ENCODE peak calls at places on chromosomes 5 and 9, in ten cellular contexts. Z, T, X, C, B, U, L, W, G and J are unnamed samples.

GRCh38 chr9:98997580-98997979 is 53.9 kb downstream of the COL15A1 start:
- DNase-seq in G (peak; percentile 58), B (no peak), L (peak; percentile 53), X (no peak), C (no peak), Z (no peak), W (no peak), T (no peak), U (no peak), J (no peak)

GRCh38 chr9:75181748-75182147 is 93.4 kb downstream of the OSTF1 start:
- DNase-seq in U (no peak), B (no peak), L (no peak), C (no peak), G (peak; percentile 27), X (peak; percentile 33), T (no peak), W (no peak), Z (no peak), J (no peak)

GRCh38 chr5:28766565-28767158 is 1728.3 kb upstream of the CDH9 start:
- DNase-seq in U (no peak), X (peak; percentile 67), B (no peak), L (no peak), T (no peak), W (no peak), G (peak; percentile 67), Z (no peak), C (no peak), J (no peak)

GRCh38 chr9:113807173-113808061 is 68.7 kb upstream of the ZNF618 start:
- DNase-seq in X (peak; percentile 62), L (peak; percentile 24), G (peak; percentile 75), C (peak; percentile 30), T (peak; percentile 56), B (no peak), W (no peak), U (no peak), Z (peak; percentile 31), J (no peak)

GRCh38 chr5:152072076-152072475 is 147.4 kb upstream of the GLRA1 start:
- DNase-seq in X (no peak), T (no peak), U (no peak), W (no peak), Z (no peak), B (no peak), C (no peak), L (peak; percentile 15), G (peak; percentile 83), J (no peak)

GRCh38 chr5:152499816-152500575 is 94.9 kb upstream of the NMUR2 start:
- DNase-seq in C (no peak), W (no peak), Z (no peak), T (no peak), L (no peak), U (no peak), G (no peak), B (no peak), X (no peak), J (no peak)

GRCh38 chr5:53991942-53992341 is 318.4 kb downstream of the ARL15 start:
- DNase-seq in G (peak; percentile 58), X (peak; percentile 28), L (no peak), U (no peak), T (no peak), Z (no peak), B (no peak), C (no peak), W (no peak), J (no peak)

GRCh38 chr9:71783120-71783523 is 14.8 kb upstream of the CEMIP2 start:
- DNase-seq in W (peak; percentile 95), G (no peak), Z (no peak), U (peak; percentile 70), T (peak; percentile 18), B (no peak), X (peak; percentile 49), L (no peak), C (no peak), J (peak; percentile 89)

GRCh38 chr5:107157811-107158210 is 512.9 kb downstream of the EFNA5 start:
- DNase-seq in L (no peak), U (no peak), B (peak; percentile 33), X (no peak), W (no peak), G (no peak), T (no peak), C (no peak), Z (no peak), J (no peak)

GRCh38 chr5:8340261-8340660 is 471.3 kb downstream of the MTRR start:
- DNase-seq in L (no peak), G (peak; percentile 10), T (no peak), B (peak; percentile 37), X (no peak), C (no peak), U (no peak), W (no peak), Z (no peak), J (no peak)

GRCh38 chr9:113964740-113965095 is 88.6 kb downstream of the ZNF618 start:
- DNase-seq in C (no peak), T (no peak), X (no peak), U (no peak), L (no peak), B (no peak), G (peak; percentile 46), Z (no peak), W (no peak), J (no peak)

GRCh38 chr5:95646569-95647330 is at the start of gene RFESD:
- DNase-seq in T (peak; percentile 98), L (peak; percentile 98), U (peak; percentile 100), Z (peak; percentile 99), B (peak; percentile 100), W (peak; percentile 93), X (peak; percentile 99), G (peak; percentile 98), C (peak; percentile 100), J (peak; percentile 100)
- TF ChIP-seq CTCF in T (no peak), L (no peak), U (no peak), Z (no peak), B (no peak), W (peak; percentile 22), X (no peak), G (no peak), C (no peak), J (peak; percentile 21)

GRCh38 chr9:2260401-2261306 is 245.5 kb downstream of the SMARCA2 start:
- DNase-seq in Z (no peak), B (no peak), W (no peak), G (peak; percentile 53), U (no peak), L (no peak), X (peak; percentile 24), C (no peak), T (no peak), J (no peak)

GRCh38 chr9:2262809-2263510 is 247.8 kb downstream of the SMARCA2 start:
- DNase-seq in B (no peak), T (no peak), L (no peak), C (no peak), U (no peak), Z (no peak), G (no peak), W (no peak), X (no peak), J (no peak)

GRCh38 chr9:2263665-2264064 is 248.5 kb downstream of the SMARCA2 start:
- DNase-seq in B (no peak), U (no peak), X (no peak), L (no peak), Z (no peak), T (no peak), G (no peak), C (no peak), W (no peak), J (no peak)

GRCh38 chr9:2262371-2262770 is 247.2 kb downstream of the SMARCA2 start:
- DNase-seq in W (no peak), X (no peak), L (no peak), G (no peak), Z (no peak), U (no peak), C (no peak), T (no peak), B (no peak), J (no peak)

GRCh38 chr9:2261421-2262103 is 246.4 kb downstream of the SMARCA2 start:
- DNase-seq in L (no peak), C (no peak), G (no peak), W (no peak), T (no peak), Z (no peak), B (no peak), U (no peak), X (no peak), J (no peak)
- H3K4me3 ChIP-seq in L (no peak overlapping the region), C (no peak overlapping the region), G (no peak overlapping the region), W (no peak overlapping the region), T (no peak overlapping the region), Z (no peak overlapping the region), B (no peak overlapping the region), U (no peak overlapping the region), X (no peak overlapping the region), J (no peak overlapping the region)

GRCh38 chr5:172864747-172865146 is 30.7 kb downstream of the ERGIC1 start:
- DNase-seq in W (no peak), C (no peak), Z (no peak), B (no peak), G (no peak), X (no peak), T (peak; percentile 46), U (no peak), L (no peak), J (no peak)
- H3K4me1 ChIP-seq in W (peaks cover 17% of the 10 kb centered on the region), C (peaks cover 87% of the 10 kb centered on the region), Z (peaks cover 24% of the 10 kb centered on the region), B (peaks cover 77% of the 10 kb centered on the region), G (peaks cover 3% of the 10 kb centered on the region), X (peaks cover 98% of the 10 kb centered on the region), T (peaks cover 40% of the 10 kb centered on the region), U (peaks cover 12% of the 10 kb centered on the region), L (peaks cover 69% of the 10 kb centered on the region), J (peaks cover 16% of the 10 kb centered on the region)

GRCh38 chr5:138789771-138790242 is 36.6 kb downstream of the CTNNA1 start:
- DNase-seq in W (no peak), C (no peak), X (peak; percentile 48), U (no peak), T (no peak), L (no peak), B (no peak), G (peak; percentile 53), Z (no peak), J (no peak)
- TF ChIP-seq CTCF in W (peak; percentile 59), C (peak; percentile 44), X (peak; percentile 64), U (peak; percentile 55), T (no peak), L (peak; percentile 45), B (peak; percentile 37), G (peak; percentile 60), Z (peak; percentile 50), J (no peak)

GRCh38 chr9:104074876-104075275 is 19.2 kb upstream of the SMC2 start:
- DNase-seq in G (peak; percentile 88), T (no peak), Z (no peak), B (no peak), W (no peak), C (no peak), X (peak; percentile 56), U (no peak), L (no peak), J (no peak)
- H3K4me3 ChIP-seq in G (no peak overlapping the region), T (no peak overlapping the region), Z (no peak overlapping the region), B (no peak overlapping the region), W (no peak overlapping the region), C (no peak overlapping the region), X (no peak overlapping the region), U (no peak overlapping the region), L (no peak overlapping the region), J (no peak overlapping the region)

DNA sequence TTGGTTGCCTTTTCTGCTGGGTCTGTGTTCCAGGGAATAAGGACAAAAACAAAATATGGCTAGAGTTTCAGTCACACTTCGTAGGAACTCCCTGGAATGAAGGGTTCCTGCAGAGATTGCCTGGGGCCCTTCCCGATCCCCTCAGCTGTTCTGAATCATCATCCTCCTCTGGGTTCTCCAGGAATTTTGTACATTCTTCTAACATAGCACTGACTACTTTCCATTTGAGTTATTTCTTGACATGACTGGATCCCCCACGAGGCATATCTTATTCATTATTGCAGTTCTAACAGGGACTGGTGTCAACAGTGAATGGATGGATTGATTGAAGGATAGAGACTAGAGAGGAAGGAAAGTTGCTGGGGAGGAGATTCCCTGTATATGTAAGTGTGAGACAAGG is 49.2 kb upstream of the TNC start:
- DNase-seq in X (no peak), W (no peak), B (no peak), T (no peak), C (no peak), Z (no peak), L (no peak), U (no peak), G (peak; percentile 67), J (no peak)
- H3K4me1 ChIP-seq in X (peaks cover 29% of the 10 kb centered on the region), W (no peaks in the 10 kb centered on the region), B (no peaks in the 10 kb centered on the region), T (no peaks in the 10 kb centered on the region), C (no peaks in the 10 kb centered on the region), Z (no peaks in the 10 kb centered on the region), L (no peaks in the 10 kb centered on the region), U (no peaks in the 10 kb centered on the region), G (no peaks in the 10 kb centered on the region), J (no peaks in the 10 kb centered on the region)